ENCODE peak calls at places on chromosomes 13 and 19, in six cellular contexts. D, L, B, Y, G and A are unnamed samples.

GRCh38 chr13:76687467-76687866 is 198.7 kb downstream of the KCTD12 start:
- DNase-seq in D (no peak), L (no peak), B (no peak), Y (no peak), G (no peak), A (no peak)

GRCh38 chr13:40024962-40025714 is 369.7 kb downstream of the COG6 start:
- DNase-seq in D (peak), L (no peak), B (no peak), Y (no peak), G (peak), A (no peak)

GRCh38 chr13:40389081-40389641 is 277.3 kb downstream of the FOXO1 start:
- DNase-seq in D (no peak), L (no peak), B (no peak), Y (no peak), G (no peak), A (no peak)

GRCh38 chr19:10518444-10519361 is 1.5 kb upstream of the S1PR5 start:
- DNase-seq in D (no peak), L (no peak), B (no peak), Y (no peak), G (no peak), A (no peak)

GRCh38 chr19:35642798-35643254 is 1.3 kb downstream of the ETV2 start:
- DNase-seq in D (no peak), L (no peak), B (no peak), Y (no peak), G (no peak), A (no peak)

GRCh38 chr13:82344867-82345266 is 1537.4 kb downstream of the SLITRK1 start:
- DNase-seq in D (no peak), L (no peak), B (no peak), Y (no peak), G (no peak), A (no peak)

GRCh38 chr13:110875243-110875642 is 39.6 kb downstream of the ANKRD10 start:
- DNase-seq in D (no peak), L (no peak), B (no peak), Y (no peak), G (no peak), A (no peak)

GRCh38 chr13:20616059-20616797 is 49.3 kb downstream of the IFT88 start:
- DNase-seq in D (peak), L (peak), B (peak), Y (peak), G (no peak), A (no peak)

GRCh38 chr13:109874921-109875454 is 88.6 kb upstream of the IRS2 start:
- DNase-seq in D (peak), L (no peak), B (no peak), Y (no peak), G (no peak), A (no peak)

GRCh38 chr13:45046445-45046844 is 57.1 kb downstream of the GPALPP1 start:
- DNase-seq in D (no peak), L (no peak), B (no peak), Y (no peak), G (no peak), A (peak)

GRCh38 chr19:28519950-28520861 is 692.7 kb downstream of the UQCRFS1 start:
- DNase-seq in D (peak), L (no peak), B (peak), Y (no peak), G (no peak), A (no peak)

GRCh38 chr13:28805193-28805819 is 14.8 kb upstream of the MTUS2 start:
- DNase-seq in D (peak), L (peak), B (no peak), Y (no peak), G (peak), A (no peak)

GRCh38 chr19:31772915-31773314 is 423.7 kb upstream of the TSHZ3 start:
- DNase-seq in D (no peak), L (no peak), B (no peak), Y (no peak), G (no peak), A (no peak)

GRCh38 chr19:5988520-5989387 is 10.8 kb upstream of the RANBP3 start:
- DNase-seq in D (no peak), L (peak), B (no peak), Y (no peak), G (no peak), A (no peak)

GRCh38 chr13:61413572-61413971 is 2.1 kb downstream of the PCDH20 start:
- DNase-seq in D (no peak), L (no peak), B (no peak), Y (no peak), G (no peak), A (no peak)

GRCh38 chr19:33795370-33796163 is 1.1 kb upstream of the KCTD15 start:
- DNase-seq in D (peak), L (peak), B (peak), Y (no peak), G (peak), A (peak)

GRCh38 chr13:39448831-39449230 is 154.2 kb downstream of the LHFPL6 start:
- DNase-seq in D (no peak), L (no peak), B (no peak), Y (no peak), G (no peak), A (no peak)

GRCh38 chr13:81017525-81018152 is 676.7 kb upstream of the SPRY2 start:
- DNase-seq in D (peak), L (peak), B (peak), Y (peak), G (no peak), A (no peak)

GRCh38 chr13:28981530-28981929 is 161.4 kb downstream of the MTUS2 start:
- DNase-seq in D (no peak), L (no peak), B (no peak), Y (no peak), G (peak), A (no peak)

GRCh38 chr13:112346899-112347229 is 29.3 kb upstream of the SPACA7 start:
- DNase-seq in D (no peak), L (no peak), B (no peak), Y (no peak), G (no peak), A (no peak)

GRCh38 chr13:62653371-62653770 is 1237.7 kb upstream of the PCDH20 start:
- DNase-seq in D (no peak), L (peak), B (peak), Y (no peak), G (no peak), A (no peak)

GRCh38 chr19:41860419-41861097 is 503 bp downstream of the RPS19 start:
- DNase-seq in D (peak), L (no peak), B (no peak), Y (no peak), G (no peak), A (no peak)

GRCh38 chr13:41995946-41996345 is 35.0 kb upstream of the VWA8 start:
- DNase-seq in D (peak), L (peak), B (peak), Y (no peak), G (no peak), A (no peak)

DNA sequence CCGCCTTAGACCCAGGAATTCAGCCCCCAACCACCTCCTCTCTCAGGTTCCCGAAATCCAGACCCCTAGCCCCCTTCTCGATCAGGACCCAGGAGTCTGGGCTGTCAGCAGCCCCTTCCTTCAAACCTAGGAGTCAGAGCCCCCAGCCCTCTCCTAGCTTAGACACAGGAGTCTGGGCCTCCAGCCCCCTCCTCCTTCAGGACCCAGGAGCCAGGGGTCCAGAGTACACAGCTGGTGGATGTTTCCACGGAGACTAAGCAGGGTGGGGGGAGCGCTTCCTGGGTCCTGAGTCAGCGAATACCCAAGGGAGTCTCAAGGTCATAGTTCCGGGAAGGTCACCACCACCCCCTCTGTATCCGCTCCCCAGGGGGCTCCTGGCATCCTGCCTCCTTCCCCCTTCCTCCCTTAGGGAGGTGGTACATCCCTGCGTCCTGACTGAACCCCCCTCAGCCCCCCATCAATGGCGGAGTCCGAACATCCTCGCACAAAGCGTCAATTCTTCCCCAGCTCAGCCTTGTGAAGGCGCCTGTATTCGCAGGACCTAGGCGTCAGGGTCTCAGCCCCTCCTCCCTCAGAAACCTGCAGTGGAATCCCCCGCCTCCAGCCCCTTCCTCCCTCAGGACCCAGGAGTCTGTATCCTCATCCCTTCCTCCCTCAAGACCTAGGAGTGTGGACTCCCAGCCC is 4.6 kb downstream of the CADM4 start:
- DNase-seq in D (peak), L (no peak), B (no peak), Y (no peak), G (no peak), A (no peak)
- H3K4me3 ChIP-seq in D (no peak), L (no peak), B (no peak), Y (no peak), G (peak), A (peak)

GRCh38 chr19:2035590-2035991 is 15.5 kb downstream of the MKNK2 start:
- DNase-seq in D (no peak), L (no peak), B (no peak), Y (no peak), G (no peak), A (no peak)
- H3K4me3 ChIP-seq in D (no peak), L (no peak), B (no peak), Y (no peak), G (no peak), A (no peak)

DNA sequence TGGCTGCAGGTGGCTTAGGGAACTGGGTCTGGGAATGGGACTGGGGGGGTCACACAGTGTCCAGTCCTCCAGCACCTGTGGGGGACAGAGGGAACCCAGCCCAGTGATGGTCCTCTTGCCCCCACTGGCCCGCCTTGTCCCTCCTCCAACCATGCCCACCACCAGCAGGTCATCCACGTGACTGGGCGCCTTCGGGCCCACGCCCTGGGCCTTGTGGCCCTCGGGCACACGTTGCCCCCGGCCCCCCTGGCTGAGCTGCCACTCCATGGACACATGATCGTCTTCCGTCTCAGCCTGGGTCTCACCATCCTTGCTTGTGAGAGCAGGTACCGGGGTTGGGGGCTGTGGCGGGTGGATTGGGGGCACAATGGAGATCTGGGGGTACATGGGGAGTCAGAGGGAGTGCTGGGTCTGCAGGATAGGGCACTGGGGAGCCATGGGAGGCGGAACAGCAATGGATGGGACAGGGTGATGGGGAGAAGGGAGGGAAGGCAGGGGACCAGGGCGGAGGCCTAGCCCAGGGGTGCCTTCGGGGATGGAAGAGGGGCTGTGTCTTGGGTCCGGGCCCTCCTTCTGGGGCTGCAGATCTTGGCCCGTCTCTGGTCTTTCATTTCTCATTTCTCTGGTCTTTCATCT is 9.1 kb downstream of the TMEM160 start:
- DNase-seq in D (no peak), L (no peak), B (no peak), Y (no peak), G (no peak), A (no peak)
- H3K4me3 ChIP-seq in D (no peak), L (no peak), B (no peak), Y (no peak), G (no peak), A (no peak)

DNA sequence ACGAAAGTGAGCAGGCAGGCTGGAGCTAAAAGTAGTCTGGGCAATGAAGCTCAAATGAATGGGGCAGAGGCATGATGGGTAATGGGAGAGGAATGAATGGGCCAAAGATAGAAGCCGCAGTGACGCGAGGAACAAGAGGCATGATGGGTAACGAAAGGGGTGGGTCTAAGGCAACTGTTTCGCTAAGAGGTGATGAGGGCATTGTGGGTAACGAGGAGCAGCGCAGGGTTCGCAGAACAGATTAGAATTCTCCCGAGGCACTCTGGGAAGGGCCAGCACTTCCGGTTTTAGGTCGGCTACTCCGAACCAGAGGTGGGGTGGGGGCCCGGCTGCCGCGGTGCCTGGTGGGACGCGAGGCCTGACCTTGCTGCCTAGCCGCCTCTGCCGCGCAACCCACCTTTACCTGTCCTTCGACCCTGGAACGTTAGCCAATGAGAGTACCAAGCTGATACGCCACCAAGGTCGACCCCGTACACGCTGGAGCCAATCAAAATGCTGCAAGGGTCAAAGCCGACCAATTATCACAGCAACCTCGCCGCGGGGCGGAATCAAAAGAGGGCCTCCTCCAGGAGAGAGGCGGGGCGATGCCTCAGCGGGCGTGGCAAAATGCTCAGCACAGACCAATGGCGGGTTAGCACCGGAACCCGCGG is 563 bp upstream of the TOMM40 start:
- DNase-seq in D (peak), L (peak), B (peak), Y (peak), G (no peak), A (peak)
- H3K4me3 ChIP-seq in D (peak), L (peak), B (peak), Y (peak), G (peak), A (peak)

DNA sequence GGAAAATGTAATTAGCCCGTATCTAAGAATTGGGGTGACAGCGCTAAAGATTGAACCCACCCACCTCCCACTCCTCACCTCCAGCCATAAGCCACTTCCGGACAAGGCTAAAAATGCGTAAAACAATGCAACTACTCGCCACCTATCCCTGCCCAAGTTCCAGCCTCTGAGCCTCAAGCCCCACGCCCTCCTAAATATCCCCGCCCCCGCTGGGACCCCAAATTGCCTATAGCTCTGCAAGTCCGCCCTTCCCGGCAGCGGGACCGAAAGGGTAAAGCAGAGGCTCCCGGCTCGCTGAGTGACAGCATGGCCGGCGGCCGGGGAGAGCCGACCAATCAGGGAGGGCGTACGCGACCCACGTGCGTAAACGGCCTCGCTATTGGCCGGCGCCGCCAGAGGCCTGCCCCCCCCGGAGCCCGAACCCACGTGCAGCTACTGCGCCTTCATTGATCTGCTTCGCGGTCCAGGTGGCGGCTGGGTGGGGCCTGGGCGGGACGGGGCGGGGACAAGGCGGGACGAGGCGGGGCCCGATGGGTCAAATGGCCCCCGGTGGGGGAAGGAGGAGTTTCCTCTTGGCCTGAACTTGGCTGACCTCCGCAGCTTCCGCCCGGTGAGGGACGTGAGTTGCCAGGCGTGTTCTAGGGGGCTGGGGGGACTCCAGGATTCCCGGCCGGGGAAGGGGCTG is at the start of gene TLE6:
- DNase-seq in D (peak), L (peak), B (peak), Y (peak), G (peak), A (peak)
- H3K4me3 ChIP-seq in D (peak), L (peak), B (peak), Y (peak), G (peak), A (peak)

GRCh38 chr13:108003626-108004025 is 211.7 kb downstream of the LIG4 start:
- DNase-seq in D (no peak), L (peak), B (no peak), Y (no peak), G (no peak), A (no peak)

GRCh38 chr13:107999751-108000150 is 215.6 kb downstream of the LIG4 start:
- DNase-seq in D (no peak), L (peak), B (no peak), Y (no peak), G (no peak), A (no peak)

GRCh38 chr13:108006619-108007018 is 208.7 kb downstream of the LIG4 start:
- DNase-seq in D (no peak), L (no peak), B (no peak), Y (no peak), G (no peak), A (no peak)

GRCh38 chr13:108000998-108001397 is 214.3 kb downstream of the LIG4 start:
- DNase-seq in D (no peak), L (no peak), B (no peak), Y (no peak), G (no peak), A (no peak)

DNA sequence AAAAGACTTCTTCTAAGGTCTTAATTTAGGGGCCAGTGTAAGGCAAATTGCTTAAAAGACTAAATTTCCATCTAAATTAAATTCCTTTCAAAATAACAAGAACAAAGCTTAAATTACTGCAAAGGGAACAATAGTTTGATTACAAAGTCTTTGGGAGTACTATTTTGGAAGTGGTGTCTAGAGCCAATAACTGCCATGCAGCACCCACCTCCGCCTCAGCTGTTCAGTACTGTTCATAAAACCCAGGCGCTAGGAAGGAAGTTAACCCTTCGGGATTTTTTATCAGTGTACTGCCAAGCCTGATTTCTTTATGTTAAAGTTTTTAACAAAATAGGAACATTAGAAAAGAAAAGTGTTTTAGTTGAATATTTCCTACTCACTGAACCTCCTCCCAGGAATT is 210.1 kb downstream of the LIG4 start:
- DNase-seq in D (no peak), L (no peak), B (no peak), Y (no peak), G (no peak), A (no peak)
- H3K4me3 ChIP-seq in D (no peak), L (no peak), B (no peak), Y (no peak), G (no peak), A (no peak)

GRCh38 chr13:97371486-97372109 is 62.4 kb upstream of the RAP2A start:
- DNase-seq in D (no peak), L (no peak), B (no peak), Y (no peak), G (no peak), A (no peak)
- H3K4me3 ChIP-seq in D (no peak), L (no peak), B (no peak), Y (no peak), G (no peak), A (no peak)